ENCODE peak calls at places on chromosome 21, in four cellular contexts. R is GM23338, G is PC-9, P is ovary. T is an unnamed sample.

GRCh38 chr21:14453339-14453738 is 70.4 kb upstream of the HSPA13 start:
- DNase-seq in R (no peak), P (no peak), G (no peak), T (no peak)

GRCh38 chr21:28439852-28440251 is 552.8 kb downstream of the LTN1 start:
- DNase-seq in P (no peak), R (no peak), G (no peak), T (no peak)

GRCh38 chr21:27346041-27346448 is 379.2 kb upstream of the ADAMTS5 start:
- DNase-seq in G (no peak), P (no peak), R (no peak), T (no peak)

GRCh38 chr21:36041910-36042309 is 18.4 kb downstream of the SETD4 start:
- DNase-seq in R (no peak), P (no peak), G (no peak), T (no peak)

GRCh38 chr21:36816556-36817130 is 117.7 kb downstream of the SIM2 start:
- DNase-seq in P (no peak), G (no peak), R (no peak), T (no peak)

GRCh38 chr21:37712204-37712934 is 203.9 kb downstream of the KCNJ6 start:
- DNase-seq in P (peak), R (peak), G (no peak), T (peak)

GRCh38 chr21:27190601-27191000 is 223.7 kb upstream of the ADAMTS5 start:
- DNase-seq in G (no peak), P (no peak), R (no peak), T (no peak)

GRCh38 chr21:40534886-40535285 is 312.1 kb downstream of the DSCAM start:
- DNase-seq in P (no peak), R (no peak), G (no peak), T (no peak)

GRCh38 chr21:27291006-27291405 is 324.1 kb upstream of the ADAMTS5 start:
- DNase-seq in P (no peak), R (no peak), G (no peak), T (no peak)

GRCh38 chr21:37087188-37087587 is 14.1 kb downstream of the TTC3 start:
- DNase-seq in R (peak), G (no peak), P (no peak), T (no peak)

GRCh38 chr21:36846624-36847023 is 119.8 kb downstream of the HLCS start:
- DNase-seq in P (no peak), R (no peak), G (no peak), T (no peak)

GRCh38 chr21:37072239-37072987 is 458 bp downstream of the PIGP start:
- DNase-seq in P (peak), G (peak), R (peak), T (no peak)

GRCh38 chr21:35352066-35352770 is 303.1 kb upstream of the RUNX1 start:
- DNase-seq in G (no peak), R (no peak), P (no peak), T (no peak)

GRCh38 chr21:36211660-36212512 is 55.3 kb downstream of the DOP1B start:
- DNase-seq in P (no peak), R (no peak), G (no peak), T (no peak)

GRCh38 chr21:36005018-36005417 is 55.3 kb downstream of the SETD4 start:
- DNase-seq in R (peak), G (no peak), P (peak), T (no peak)

GRCh38 chr21:14753466-14754258 is 207.5 kb upstream of the SAMSN1 start:
- DNase-seq in P (no peak), R (no peak), G (no peak), T (no peak)

GRCh38 chr21:34846214-34846575 is 177.4 kb downstream of the CLIC6 start:
- DNase-seq in R (no peak), G (no peak), P (no peak), T (no peak)

GRCh38 chr21:41137889-41138288 is 30.1 kb upstream of the BACE2 start:
- DNase-seq in R (no peak), G (no peak), P (no peak), T (no peak)

GRCh38 chr21:26167593-26167992 is 3.0 kb downstream of the APP start:
- DNase-seq in P (no peak), R (peak), G (no peak), T (no peak)

GRCh38 chr21:26405071-26405470 is 168.0 kb downstream of the CYYR1 start:
- DNase-seq in P (no peak), R (peak), G (no peak), T (no peak)

GRCh38 chr21:33943293-33943692 is 27.7 kb upstream of the ATP5PO start:
- DNase-seq in P (no peak), R (no peak), G (no peak), T (no peak)

GRCh38 chr21:27571706-27572105 is 604.8 kb upstream of the ADAMTS5 start:
- DNase-seq in G (no peak), P (no peak), R (no peak), T (no peak)

GRCh38 chr21:24514081-24514733 is 1093.1 kb downstream of the MRPL39 start:
- DNase-seq in R (peak), G (no peak), P (no peak), T (no peak)

GRCh38 chr21:37436180-37436579 is 69.6 kb downstream of the DYRK1A start:
- DNase-seq in R (no peak), G (no peak), P (no peak), T (no peak)

GRCh38 chr21:36059823-36060158 is 535 bp downstream of the SETD4 start:
- DNase-seq in P (no peak), G (no peak), R (no peak), T (no peak)

GRCh38 chr21:36769051-36769867 is 70.3 kb downstream of the SIM2 start:
- DNase-seq in R (no peak), P (no peak), G (no peak), T (no peak)

GRCh38 chr21:45570826-45571601 is 28.8 kb upstream of the SLC19A1 start:
- DNase-seq in P (no peak), R (no peak), G (no peak), T (peak)

GRCh38 chr21:23452384-23453083 is 2154.7 kb downstream of the MRPL39 start:
- DNase-seq in R (peak), P (no peak), G (no peak), T (no peak)

GRCh38 chr21:15061747-15062146 is 3.1 kb downstream of the NRIP1 start:
- DNase-seq in R (no peak), G (no peak), P (no peak), T (no peak)

GRCh38 chr21:46055863-46056281 is 42.0 kb upstream of the COL6A2 start:
- DNase-seq in R (no peak), G (no peak), P (peak), T (peak)

GRCh38 chr21:35528109-35529042 is 479.3 kb upstream of the RUNX1 start:
- DNase-seq in P (peak), R (no peak), G (no peak), T (peak)

GRCh38 chr21:29696947-29697346 is 242.8 kb downstream of the GRIK1 start:
- DNase-seq in P (no peak), R (no peak), G (no peak), T (no peak)

GRCh38 chr21:31801551-31802234 is 69.8 kb upstream of the SCAF4 start:
- DNase-seq in G (no peak), P (no peak), R (no peak), T (no peak)

GRCh38 chr21:36613064-36613463 is 85.9 kb upstream of the SIM2 start:
- DNase-seq in G (no peak), R (no peak), P (no peak), T (no peak)

GRCh38 chr21:35291963-35292627 is 243.0 kb upstream of the RUNX1 start:
- DNase-seq in P (no peak), G (no peak), R (no peak), T (no peak)

GRCh38 chr21:31682625-31683024 is 23.1 kb downstream of the SOD1 start:
- DNase-seq in R (no peak), G (no peak), P (no peak), T (no peak)

GRCh38 chr21:34126269-34126668 is 52.9 kb downstream of the MRPS6 start:
- DNase-seq in G (no peak), P (no peak), R (peak), T (no peak)

GRCh38 chr21:18760247-18760646 is 356.7 kb upstream of the TMPRSS15 start:
- DNase-seq in G (no peak), R (no peak), P (no peak), T (no peak)

GRCh38 chr21:18759267-18759666 is 355.7 kb upstream of the TMPRSS15 start:
- DNase-seq in P (no peak), R (no peak), G (no peak), T (no peak)

GRCh38 chr21:18764720-18765119 is 361.1 kb upstream of the TMPRSS15 start:
- DNase-seq in R (no peak), P (no peak), G (no peak), T (no peak)

GRCh38 chr21:18759751-18760161 is 356.2 kb upstream of the TMPRSS15 start:
- DNase-seq in G (no peak), R (no peak), P (no peak), T (no peak)
- H3K27ac ChIP-seq in G (no peak), R (no peak), P (no peak), T (no peak)

DNA sequence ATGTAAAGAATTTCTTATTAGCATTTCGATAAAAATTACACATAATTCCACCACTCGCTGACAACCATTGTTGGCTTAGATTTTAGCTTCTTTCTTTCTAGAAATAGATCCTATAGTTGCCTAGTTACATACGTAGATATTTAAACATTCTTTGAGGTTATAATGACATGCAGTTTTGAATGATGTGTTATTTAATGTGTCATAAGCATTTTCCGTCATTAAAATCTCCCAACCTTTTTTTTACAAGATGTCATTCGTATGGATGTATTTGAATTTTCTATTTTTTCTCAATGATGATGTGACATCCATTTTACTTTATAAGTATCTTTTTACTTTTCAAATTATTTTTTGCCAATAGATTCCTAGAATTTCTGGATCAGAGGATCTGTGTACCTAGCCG is 44.7 kb downstream of the SLC37A1 start:
- DNase-seq in G (no peak), P (no peak), R (no peak), T (no peak)
- H3K27ac ChIP-seq in G (no peak), P (no peak), R (no peak), T (no peak)

GRCh38 chr21:39313042-39313456 is 383 bp downstream of the BRWD1 start:
- DNase-seq in R (peak), P (peak), G (no peak), T (no peak)

GRCh38 chr21:39313457-39314154 is at the start of gene BRWD1:
- DNase-seq in R (peak), G (peak), P (peak), T (peak)

GRCh38 chr21:39311164-39311563 is 2.3 kb downstream of the BRWD1 start:
- DNase-seq in P (no peak), G (no peak), R (no peak), T (no peak)

GRCh38 chr21:39314155-39315027 is 959 bp upstream of the BRWD1 start:
- DNase-seq in P (peak), G (peak), R (peak), T (peak)

DNA sequence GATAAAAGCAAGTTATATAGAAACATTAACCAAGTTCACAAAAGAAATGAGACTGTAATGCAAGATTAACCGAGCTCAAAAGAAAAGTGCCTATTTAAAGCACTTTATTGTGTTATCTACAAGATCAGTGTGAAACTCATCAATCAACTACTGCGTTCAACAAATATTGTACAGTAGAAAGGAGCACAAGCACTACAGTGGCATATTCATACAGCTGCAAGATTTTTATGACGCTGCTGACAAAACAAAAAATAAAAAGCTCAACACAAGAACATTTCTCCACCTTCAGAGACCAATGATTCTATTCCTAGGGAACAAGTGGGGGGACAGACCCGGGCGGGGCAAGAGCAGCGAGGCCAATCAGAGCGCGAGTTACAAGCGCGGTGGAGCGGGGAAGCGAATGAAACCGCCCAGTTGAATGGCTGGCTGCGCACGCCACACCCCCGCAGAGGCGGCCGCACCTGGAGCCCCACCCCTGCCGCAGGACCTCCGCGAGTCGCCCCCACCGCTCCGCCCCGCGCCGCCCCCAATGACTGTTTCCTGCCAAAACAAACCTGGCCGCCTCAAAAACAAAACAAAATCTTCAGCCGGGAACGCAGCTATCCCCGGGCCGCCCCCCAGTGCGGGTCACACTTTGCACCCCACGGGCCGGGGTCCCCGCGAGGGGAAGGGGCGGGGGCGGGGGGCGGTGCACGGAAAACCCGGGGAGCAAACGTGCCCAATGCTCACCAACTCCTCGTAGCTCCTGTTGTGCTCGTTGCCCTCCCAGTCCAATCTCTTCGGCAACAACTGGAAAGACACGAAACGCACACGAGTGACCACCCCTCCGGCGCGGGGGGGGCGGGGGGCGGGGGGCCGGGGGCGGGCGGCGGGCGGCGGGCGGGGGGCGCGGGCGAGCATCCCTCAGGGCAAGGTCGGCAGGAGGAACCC is 1.1 kb downstream of the BRWD1 start:
- DNase-seq in P (peak), R (peak), G (peak), T (peak)
- H3K27ac ChIP-seq in P (peak), R (no peak), G (peak), T (peak)

GRCh38 chr21:32844653-32845443 is 73.3 kb upstream of the PAXBP1 start:
- DNase-seq in R (no peak), P (no peak), G (peak), T (no peak)
- H3K27ac ChIP-seq in R (no peak), P (no peak), G (no peak), T (no peak)

GRCh38 chr21:16532841-16533240 is 803.1 kb downstream of the USP25 start:
- DNase-seq in P (no peak), G (no peak), R (no peak), T (no peak)
- H3K27ac ChIP-seq in P (peak), G (no peak), R (no peak), T (no peak)

GRCh38 chr21:44437371-44437695 is 18.0 kb upstream of the LRRC3 start:
- DNase-seq in R (no peak), G (no peak), P (no peak), T (no peak)

GRCh38 chr21:44437696-44438431 is 17.4 kb upstream of the LRRC3 start:
- DNase-seq in G (no peak), P (no peak), R (no peak), T (peak)

GRCh38 chr21:44436958-44437357 is 18.4 kb upstream of the LRRC3 start:
- DNase-seq in G (no peak), P (peak), R (no peak), T (peak)

GRCh38 chr21:44439211-44439600 is 16.1 kb upstream of the LRRC3 start:
- DNase-seq in G (no peak), R (no peak), P (no peak), T (no peak)

DNA sequence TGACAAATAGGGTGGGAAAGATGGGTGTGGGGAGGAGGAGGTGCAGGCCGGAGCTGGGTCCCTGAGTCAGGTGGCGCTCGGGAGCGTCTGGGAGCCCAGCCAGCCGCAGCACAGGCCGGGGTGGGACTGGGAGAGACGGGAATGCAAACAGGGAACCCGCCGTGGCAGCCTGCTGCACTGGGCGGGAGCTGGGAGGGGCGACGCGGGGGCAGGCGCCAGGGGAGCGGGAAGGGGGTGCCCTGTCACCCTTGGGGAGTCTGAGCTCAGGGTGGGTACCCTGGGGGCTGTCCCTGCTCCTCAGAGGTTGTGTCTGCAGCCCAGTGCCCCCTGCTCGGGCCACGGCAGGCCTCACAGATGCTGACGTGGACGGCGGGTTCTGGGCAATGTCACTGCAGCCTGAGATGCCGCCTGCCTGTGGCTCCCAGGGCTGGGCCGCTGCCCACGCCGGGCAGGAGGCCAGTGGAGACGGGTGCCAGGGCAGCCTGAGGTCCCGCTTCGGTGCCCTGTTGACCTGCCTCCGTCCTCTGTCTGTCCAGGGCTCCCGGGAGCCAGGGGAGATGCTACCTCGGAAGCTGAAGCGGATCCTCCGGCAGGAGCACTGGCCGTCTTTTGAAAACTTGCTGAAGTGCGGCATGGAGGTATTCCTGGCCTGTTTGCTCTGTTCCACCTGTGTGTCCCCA is 16.6 kb upstream of the LRRC3 start:
- DNase-seq in P (no peak), R (no peak), G (no peak), T (peak)
- H3K27ac ChIP-seq in P (no peak), R (no peak), G (no peak), T (no peak)

DNA sequence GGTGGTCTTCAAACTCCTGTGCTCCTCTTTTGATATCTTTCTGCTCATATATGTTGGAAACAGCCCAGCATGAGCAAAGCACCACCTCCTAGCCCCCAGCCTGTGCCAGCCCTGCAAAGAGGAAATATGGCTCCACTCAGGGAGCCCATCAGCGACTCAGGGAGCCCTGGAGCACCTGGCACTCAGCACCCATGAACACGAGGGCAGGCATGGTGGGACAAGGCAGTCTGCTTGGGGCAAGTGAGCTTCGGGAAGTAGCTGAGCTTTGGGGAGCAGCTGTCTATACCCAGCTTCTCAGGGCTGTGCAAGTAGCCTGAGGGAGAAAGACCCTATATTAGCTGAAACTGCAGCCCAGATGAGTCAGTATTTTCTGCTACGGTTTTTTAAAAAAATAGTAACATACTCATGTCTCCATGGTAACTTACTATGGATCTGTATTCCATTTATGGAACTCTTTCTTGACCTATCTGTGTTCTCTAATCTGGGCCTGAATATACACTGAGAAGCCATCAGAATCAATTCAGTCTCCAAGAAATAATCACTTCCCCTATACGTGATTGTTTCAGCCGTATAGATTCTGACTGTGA is 1.6 kb upstream of the ETS2 start:
- DNase-seq in R (no peak), G (no peak), P (no peak), T (no peak)
- H3K27ac ChIP-seq in R (no peak), G (peak), P (peak), T (peak)